ENCODE peak calls at places on chromosomes 6 and 20, in five cellular contexts. X is brain microvascular endothelial cell, N is A549, W is nephron progenitor cell, C is GM10248. R is an unnamed sample.

GRCh38 chr20:63973636-63974401 is 4.1 kb upstream of the ZNF512B start:
- DNase-seq in X (peak), N (peak), W (peak), C (peak), R (peak)

GRCh38 chr20:37804584-37805566 is 98.1 kb upstream of the VSTM2L start:
- DNase-seq in N (no peak), W (no peak), C (peak), X (no peak), R (peak)

GRCh38 chr6:2855061-2855519 is 13.4 kb upstream of the SERPINB1 start:
- DNase-seq in N (no peak), X (peak), C (no peak), W (no peak), R (no peak)

GRCh38 chr6:122422614-122423267 is 23.3 kb downstream of the HSF2 start:
- DNase-seq in X (no peak), N (no peak), C (no peak), W (no peak), R (no peak)

GRCh38 chr20:54221383-54221782 is 13.5 kb downstream of the PFDN4 start:
- DNase-seq in W (no peak), X (no peak), N (no peak), C (no peak), R (no peak)

GRCh38 chr6:102732908-102733307 is 1339.4 kb downstream of the GRIK2 start:
- DNase-seq in N (no peak), W (no peak), X (no peak), C (no peak), R (peak)

GRCh38 chr6:167047554-167047953 is 48.4 kb downstream of the CEP43 start:
- DNase-seq in X (no peak), C (peak), W (no peak), N (no peak), R (peak)

GRCh38 chr6:87742106-87742505 is 40.1 kb upstream of the AKIRIN2 start:
- DNase-seq in N (no peak), C (no peak), W (no peak), X (no peak), R (peak)

GRCh38 chr6:101396552-101397173 is 3.2 kb downstream of the GRIK2 start:
- DNase-seq in W (peak), C (peak), X (peak), N (peak), R (peak)

GRCh38 chr6:154167163-154167562 is 128.1 kb downstream of the OPRM1 start:
- DNase-seq in X (no peak), C (no peak), N (no peak), W (no peak), R (peak)

GRCh38 chr20:14775778-14776177 is 438.4 kb upstream of the FLRT3 start:
- DNase-seq in N (peak), C (no peak), W (no peak), X (peak), R (no peak)

GRCh38 chr6:127581576-127581975 is 4.6 kb downstream of the C6orf58 start:
- DNase-seq in C (no peak), X (no peak), W (no peak), N (no peak), R (no peak)

GRCh38 chr20:59955131-59955796 is 3.0 kb upstream of the CDH26 start:
- DNase-seq in W (no peak), N (peak), X (no peak), C (peak), R (peak)

GRCh38 chr20:56575961-56576360 is 42.9 kb downstream of the FAM209B start:
- DNase-seq in W (no peak), N (no peak), C (no peak), X (no peak), R (no peak)

GRCh38 chr20:55888655-55889054 is 116.7 kb downstream of the CBLN4 start:
- DNase-seq in X (no peak), N (peak), W (no peak), C (no peak), R (peak)

GRCh38 chr6:55643868-55644267 is 64.9 kb upstream of the HMGCLL1 start:
- DNase-seq in N (no peak), X (no peak), W (no peak), C (no peak), R (no peak)

GRCh38 chr6:38688579-38689087 is 14.3 kb downstream of the GLO1 start:
- DNase-seq in X (no peak), C (peak), N (no peak), W (no peak), R (peak)

GRCh38 chr6:42075159-42075838 is 25.0 kb downstream of the TAF8 start:
- DNase-seq in C (peak), X (peak), W (peak), N (peak), R (peak)

GRCh38 chr6:73722318-73723060 is 26.5 kb downstream of the CD109 start:
- DNase-seq in X (peak), C (peak), W (no peak), N (no peak), R (no peak)

GRCh38 chr6:72290620-72291019 is 331.2 kb upstream of the KCNQ5 start:
- DNase-seq in W (no peak), X (no peak), N (no peak), C (no peak), R (no peak)

GRCh38 chr6:112216699-112217551 is 37.4 kb downstream of the LAMA4 start:
- DNase-seq in N (peak), C (no peak), W (no peak), X (peak), R (peak)

GRCh38 chr6:107957909-107958688 is at the start of gene SEC63:
- DNase-seq in C (peak), W (peak), X (peak), N (peak), R (peak)

GRCh38 chr20:14012671-14013070 is 17.4 kb downstream of the MACROD2 start:
- DNase-seq in X (no peak), C (no peak), N (no peak), W (no peak), R (no peak)

GRCh38 chr6:134550604-134551003 is 232.7 kb upstream of the SGK1 start:
- DNase-seq in W (no peak), N (peak), C (no peak), X (peak), R (no peak)

GRCh38 chr6:127186889-127187288 is 68.4 kb downstream of the RSPO3 start:
- DNase-seq in W (peak), N (peak), X (no peak), C (peak), R (peak)

GRCh38 chr6:112951829-112952228 is 604.7 kb downstream of the RFPL4B start:
- DNase-seq in N (no peak), X (no peak), C (no peak), W (no peak), R (no peak)

GRCh38 chr6:112899541-112899940 is 552.4 kb downstream of the RFPL4B start:
- DNase-seq in C (no peak), X (peak), W (no peak), N (no peak), R (no peak)

GRCh38 chr20:23314714-23315498 is 35.7 kb upstream of the NXT1 start:
- DNase-seq in N (no peak), X (no peak), C (no peak), W (no peak), R (no peak)

GRCh38 chr6:44480097-44480539 is 92.6 kb downstream of the CDC5L start:
- DNase-seq in C (no peak), X (no peak), N (no peak), W (no peak), R (no peak)

GRCh38 chr6:3813150-3813780 is 35.9 kb upstream of the FAM50B start:
- DNase-seq in C (peak), W (peak), N (peak), X (peak), R (peak)

GRCh38 chr20:49853640-49854039 is 41.0 kb downstream of the SLC9A8 start:
- DNase-seq in N (peak), C (no peak), X (peak), W (peak), R (no peak)

GRCh38 chr6:21807299-21807698 is 213.7 kb downstream of the SOX4 start:
- DNase-seq in X (no peak), C (no peak), N (no peak), W (no peak), R (no peak)

GRCh38 chr6:106149472-106150069 is 63.4 kb downstream of the PRDM1 start:
- DNase-seq in C (no peak), N (no peak), W (no peak), X (no peak), R (no peak)

GRCh38 chr6:43428112-43428570 is 800 bp downstream of the ABCC10 start:
- DNase-seq in X (no peak), W (no peak), N (no peak), C (no peak), R (no peak)

GRCh38 chr20:47676912-47677311 is 108.4 kb downstream of the SULF2 start:
- DNase-seq in W (no peak), X (no peak), C (no peak), N (no peak), R (no peak)

GRCh38 chr20:47677314-47678129 is 107.8 kb downstream of the SULF2 start:
- DNase-seq in W (peak), C (peak), N (peak), X (no peak), R (peak)

GRCh38 chr20:47679462-47679861 is 105.8 kb downstream of the SULF2 start:
- DNase-seq in C (no peak), X (no peak), N (no peak), W (no peak), R (no peak)

GRCh38 chr20:47678536-47678935 is 106.7 kb downstream of the SULF2 start:
- DNase-seq in X (no peak), C (no peak), N (no peak), W (no peak), R (no peak)

GRCh38 chr20:47678130-47678453 is 107.2 kb downstream of the SULF2 start:
- DNase-seq in C (no peak), X (no peak), W (no peak), N (no peak), R (no peak)
- TF ChIP-seq CTCF in C (no peak), X (no peak), W (no peak), N (no peak), R (no peak)

GRCh38 chr20:31515775-31516107 is 1.5 kb downstream of the HM13 start:
- DNase-seq in W (no peak), N (no peak), C (no peak), X (no peak), R (peak)

GRCh38 chr20:31516651-31517050 is 2.4 kb downstream of the HM13 start:
- DNase-seq in C (no peak), N (no peak), W (no peak), X (no peak), R (no peak)

GRCh38 chr20:31515072-31515774 is 981 bp downstream of the HM13 start:
- DNase-seq in C (no peak), W (no peak), N (no peak), X (no peak), R (no peak)

GRCh38 chr20:31516166-31516565 is 1.9 kb downstream of the HM13 start:
- DNase-seq in X (no peak), N (no peak), W (no peak), C (no peak), R (no peak)

DNA sequence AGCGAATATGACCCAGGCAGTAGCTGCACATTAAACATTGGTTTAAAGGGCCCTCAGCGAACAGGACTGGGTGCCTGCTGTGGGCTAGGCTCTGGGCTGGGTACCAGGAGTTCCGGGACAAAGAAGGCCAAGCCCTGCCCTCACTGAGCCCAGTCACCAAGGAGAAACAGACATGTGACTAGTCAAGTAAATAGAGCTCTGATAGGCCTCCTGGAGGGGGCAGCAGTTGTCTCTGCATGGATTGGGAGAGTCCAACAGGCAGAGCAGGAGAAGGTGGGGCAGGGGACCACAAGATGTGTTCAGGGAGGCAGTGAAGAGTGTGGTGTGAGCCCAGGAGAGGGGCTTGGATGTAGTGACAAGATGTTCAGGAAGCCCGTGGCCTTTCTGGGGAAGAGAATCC is 3.1 kb downstream of the HM13 start:
- DNase-seq in N (peak), C (no peak), X (peak), W (peak), R (peak)
- TF ChIP-seq CTCF in N (peak), C (no peak), X (peak), W (no peak), R (peak)

DNA sequence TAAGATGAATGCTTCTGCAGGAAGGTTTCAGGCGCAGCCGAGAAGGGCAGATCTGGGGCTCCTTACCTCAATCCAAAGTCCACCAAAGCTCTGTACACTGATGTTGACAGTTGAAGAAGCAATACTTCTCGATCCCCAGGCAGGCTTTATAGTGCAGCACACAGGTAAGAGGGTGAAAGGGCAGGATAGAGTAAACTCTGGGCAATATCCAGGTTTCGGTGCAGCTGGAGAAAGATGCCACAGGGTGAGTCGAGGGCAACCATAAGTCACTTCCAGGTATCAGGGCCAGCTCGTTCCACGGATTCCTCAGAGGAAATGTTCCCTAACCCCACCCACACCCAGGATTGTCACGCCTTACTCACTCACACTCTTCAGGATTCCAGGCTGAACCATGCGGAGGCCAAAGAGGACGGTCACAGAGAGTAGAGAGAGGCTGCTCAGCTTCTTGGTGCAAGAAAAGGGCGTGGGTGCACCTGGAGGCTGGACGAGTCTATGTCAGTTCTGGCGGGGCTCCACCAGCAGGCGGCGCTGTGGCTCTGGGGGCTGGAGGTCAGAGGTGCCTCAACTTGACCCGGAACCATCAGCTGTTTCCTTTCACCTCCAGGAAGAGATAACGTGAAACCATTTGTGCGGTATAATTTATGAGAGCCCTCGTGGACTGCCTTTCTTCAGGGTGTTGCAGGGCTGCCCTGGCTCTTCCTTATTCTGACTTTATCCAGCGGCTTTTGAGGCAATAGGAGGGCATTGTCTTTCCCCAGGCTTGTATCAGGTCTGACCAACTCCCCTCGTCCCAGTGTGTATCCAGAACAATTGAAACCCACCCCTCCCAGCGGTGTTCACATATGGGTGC is 14.4 kb upstream of the WFDC12 start:
- DNase-seq in X (no peak), C (peak), N (peak), W (peak), R (peak)
- TF ChIP-seq CTCF in X (peak), C (peak), N (peak), W (peak), R (peak)

GRCh38 chr6:30013296-30013922 is 47.7 kb upstream of the POLR1H start:
- DNase-seq in C (peak), W (peak), X (no peak), N (no peak), R (peak)
- TF ChIP-seq CTCF in C (peak), W (peak), X (peak), N (peak), R (peak)

GRCh38 chr6:13769655-13770053 is 44.7 kb downstream of the MCUR1 start:
- DNase-seq in W (no peak), N (no peak), X (no peak), C (no peak), R (no peak)
- TF ChIP-seq CTCF in W (no peak), N (no peak), X (peak), C (peak), R (peak)

DNA sequence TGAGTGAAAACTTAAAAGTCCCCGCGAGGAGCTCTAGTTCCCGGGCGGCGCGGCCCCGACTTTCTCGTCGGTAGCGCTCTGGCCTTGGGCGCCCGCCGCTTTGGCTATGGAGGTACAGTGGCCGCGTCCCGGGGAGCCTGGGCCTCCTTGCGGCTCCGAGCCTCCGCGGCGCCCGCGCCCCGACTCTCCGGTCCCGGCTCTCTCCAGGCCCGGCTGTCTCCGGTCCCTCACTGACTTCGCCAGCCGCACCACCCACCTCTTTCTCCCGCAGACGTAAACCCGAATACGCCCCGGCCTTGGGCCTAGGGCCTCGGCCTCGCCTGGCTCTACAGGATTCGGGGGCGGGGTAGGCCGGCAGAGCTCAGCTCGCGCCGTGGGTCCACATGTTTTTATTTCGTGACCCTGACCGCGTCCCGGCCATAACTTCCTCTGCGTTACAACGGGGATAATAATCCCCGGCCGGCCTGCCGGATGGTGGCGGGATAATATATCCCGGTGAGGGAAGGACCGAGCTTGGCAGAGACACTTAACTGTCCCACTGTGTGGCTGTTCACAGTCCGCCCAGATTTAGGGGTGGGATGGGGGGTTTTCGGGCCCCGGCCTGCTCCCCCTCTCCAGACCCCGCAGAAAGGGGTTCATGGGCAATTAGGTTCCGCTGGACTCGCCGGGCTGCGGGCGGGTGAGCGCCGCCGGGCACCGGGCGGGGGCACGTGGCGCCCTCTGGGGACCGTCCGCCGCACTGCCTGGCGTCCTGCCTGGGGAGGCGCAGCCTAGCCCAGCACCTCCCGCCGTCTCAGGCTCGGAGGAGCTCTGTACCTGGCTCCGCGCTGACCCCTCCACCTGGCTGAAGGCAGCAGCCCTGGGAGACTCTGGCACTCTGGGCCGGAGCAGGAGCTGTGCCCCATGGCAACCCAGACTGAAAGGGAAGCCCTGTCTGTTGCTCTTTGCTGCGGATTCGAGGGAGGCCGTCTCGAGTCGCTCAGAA is 10.1 kb upstream of the TBX18 start:
- DNase-seq in C (peak), N (peak), X (peak), W (peak), R (no peak)
- TF ChIP-seq CTCF in C (no peak), N (peak), X (peak), W (peak), R (no peak)

GRCh38 chr6:157017022-157017421 is 239.8 kb downstream of the ARID1B start:
- DNase-seq in W (no peak), X (no peak), C (no peak), N (no peak), R (no peak)

GRCh38 chr6:157014871-157015270 is 237.7 kb downstream of the ARID1B start:
- DNase-seq in X (no peak), N (no peak), C (no peak), W (no peak), R (no peak)

GRCh38 chr6:157008568-157008967 is 231.4 kb downstream of the ARID1B start:
- DNase-seq in N (no peak), X (no peak), C (no peak), W (no peak), R (no peak)

GRCh38 chr6:157013649-157014365 is 236.6 kb downstream of the ARID1B start:
- DNase-seq in W (no peak), X (no peak), N (no peak), C (no peak), R (no peak)

GRCh38 chr6:157012355-157012754 is 235.2 kb downstream of the ARID1B start:
- DNase-seq in N (no peak), W (no peak), C (no peak), X (no peak), R (no peak)
- TF ChIP-seq CTCF in N (no peak), W (no peak), C (no peak), X (no peak), R (no peak)

R was measured in NB4.